ENCODE peak calls at places on chromosomes 4 and X, in five cellular contexts. F is SK-N-SH, Y is GM12878, X is K562, G is HepG2. D is an unnamed sample.

GRCh38 chr4:89140168-89140759 is 28.9 kb downstream of the TIGD2 start:
- DNase-seq in F (no peak), Y (no peak), X (no peak), G (peak), D (no peak)

GRCh38 chr4:164379694-164380093 is 374.2 kb upstream of the SMIM31 start:
- DNase-seq in F (no peak), Y (no peak), X (no peak), G (no peak), D (no peak)

GRCh38 chrX:106752101-106752678 is 25.7 kb downstream of the RNF128 start:
- DNase-seq in F (no peak), Y (no peak), X (no peak), G (no peak), D (peak)

GRCh38 chr4:4860381-4860802 is 927 bp downstream of the MSX1 start:
- DNase-seq in F (no peak), Y (no peak), X (peak), G (peak), D (peak)

GRCh38 chr4:20684852-20685763 is 15.2 kb upstream of the PACRGL start:
- DNase-seq in F (peak), Y (no peak), X (peak), G (no peak), D (peak)

GRCh38 chr4:182547435-182547834 is 304.2 kb downstream of the TENM3 start:
- DNase-seq in F (no peak), Y (peak), X (no peak), G (no peak), D (no peak)

GRCh38 chr4:125070869-125071268 is 243.9 kb upstream of the FAT4 start:
- DNase-seq in F (no peak), Y (no peak), X (no peak), G (no peak), D (no peak)

GRCh38 chr4:107863850-107864371 is 39.2 kb downstream of the SGMS2 start:
- DNase-seq in F (no peak), Y (no peak), X (no peak), G (peak), D (peak)

GRCh38 chrX:30967516-30967915 is 78.5 kb upstream of the TAB3 start:
- DNase-seq in F (no peak), Y (no peak), X (no peak), G (no peak), D (no peak)

GRCh38 chrX:84046403-84046984 is 141.5 kb downstream of the RPS6KA6 start:
- DNase-seq in F (peak), Y (no peak), X (peak), G (peak), D (peak)

GRCh38 chrX:68868902-68869800 is 40.3 kb downstream of the EFNB1 start:
- DNase-seq in F (no peak), Y (no peak), X (no peak), G (no peak), D (peak)

GRCh38 chrX:67692246-67692645 is 148.4 kb downstream of the AR start:
- DNase-seq in F (no peak), Y (no peak), X (no peak), G (no peak), D (no peak)

GRCh38 chr4:185540040-185540439 is 4.7 kb upstream of the PDLIM3 start:
- DNase-seq in F (no peak), Y (no peak), X (no peak), G (no peak), D (no peak)

GRCh38 chr4:44861756-44862155 is 135.4 kb upstream of the GNPDA2 start:
- DNase-seq in F (no peak), Y (no peak), X (no peak), G (no peak), D (no peak)

GRCh38 chr4:165403667-165404066 is 24.9 kb downstream of the CPE start:
- DNase-seq in F (peak), Y (no peak), X (no peak), G (no peak), D (no peak)

GRCh38 chrX:106716463-106716862 is 10.0 kb upstream of the RNF128 start:
- DNase-seq in F (no peak), Y (no peak), X (no peak), G (no peak), D (no peak)

GRCh38 chr4:98204236-98204553 is 57.0 kb upstream of the RAP1GDS1 start:
- DNase-seq in F (no peak), Y (peak), X (no peak), G (no peak), D (no peak)

GRCh38 chr4:108270466-108271450 is 102.0 kb upstream of the LEF1 start:
- DNase-seq in F (no peak), Y (no peak), X (no peak), G (no peak), D (no peak)

GRCh38 chr4:24140892-24141291 is 251.0 kb upstream of the PPARGC1A start:
- DNase-seq in F (no peak), Y (no peak), X (no peak), G (no peak), D (no peak)

GRCh38 chr4:858136-858535 is 32.2 kb upstream of the CPLX1 start:
- DNase-seq in F (no peak), Y (no peak), X (no peak), G (no peak), D (no peak)

GRCh38 chr4:99205104-99205979 is 13.7 kb downstream of the ADH6 start:
- DNase-seq in F (no peak), Y (no peak), X (no peak), G (peak), D (no peak)

GRCh38 chr4:165458451-165458850 is 79.6 kb downstream of the CPE start:
- DNase-seq in F (no peak), Y (no peak), X (no peak), G (no peak), D (no peak)

GRCh38 chrX:150478496-150479492 is 89.6 kb upstream of the MTM1 start:
- DNase-seq in F (no peak), Y (no peak), X (no peak), G (no peak), D (no peak)

GRCh38 chr4:2660596-2661211 is 95.4 kb downstream of the TNIP2 start:
- DNase-seq in F (no peak), Y (no peak), X (no peak), G (no peak), D (no peak)

GRCh38 chrX:101377542-101377941 is 8.4 kb downstream of the BTK start:
- DNase-seq in F (no peak), Y (no peak), X (no peak), G (no peak), D (no peak)

GRCh38 chr4:25527044-25527443 is 128.6 kb upstream of the SLC34A2 start:
- DNase-seq in F (no peak), Y (no peak), X (no peak), G (no peak), D (no peak)

GRCh38 chr4:185640809-185641675 is 105.7 kb upstream of the PDLIM3 start:
- DNase-seq in F (peak), Y (peak), X (peak), G (peak), D (peak)

GRCh38 chr4:97142893-97143292 is 1000.4 kb downstream of the STPG2 start:
- DNase-seq in F (no peak), Y (no peak), X (no peak), G (no peak), D (no peak)

GRCh38 chr4:173057442-173057841 is 111.2 kb upstream of the GALNT7 start:
- DNase-seq in F (no peak), Y (no peak), X (no peak), G (no peak), D (no peak)

GRCh38 chr4:76754439-76754838 is 143.5 kb downstream of the SOWAHB start:
- DNase-seq in F (no peak), Y (no peak), X (no peak), G (no peak), D (no peak)

GRCh38 chr4:15805583-15806517 is 27.7 kb downstream of the CD38 start:
- DNase-seq in F (peak), Y (peak), X (peak), G (peak), D (peak)

GRCh38 chrX:56963377-56963776 is 32.0 kb downstream of the SPIN3 start:
- DNase-seq in F (no peak), Y (no peak), X (no peak), G (no peak), D (no peak)

GRCh38 chr4:91812319-91812718 is 491.4 kb upstream of the GRID2 start:
- DNase-seq in F (no peak), Y (no peak), X (no peak), G (no peak), D (no peak)

GRCh38 chrX:18353931-18354368 is 538 bp downstream of the SCML2 start:
- DNase-seq in F (peak), Y (no peak), X (peak), G (peak), D (peak)

GRCh38 chrX:45479196-45479834 is 278.6 kb upstream of the DIPK2B start:
- DNase-seq in F (no peak), Y (no peak), X (no peak), G (no peak), D (peak)

GRCh38 chrX:137313627-137314026 is 252.3 kb upstream of the ZIC3 start:
- DNase-seq in F (no peak), Y (no peak), X (no peak), G (no peak), D (no peak)

GRCh38 chr4:73800206-73800605 is 36.3 kb upstream of the CXCL6 start:
- DNase-seq in F (no peak), Y (no peak), X (no peak), G (no peak), D (no peak)

GRCh38 chr4:136664988-136665387 is 867.3 kb downstream of the PCDH18 start:
- DNase-seq in F (no peak), Y (no peak), X (no peak), G (no peak), D (no peak)

DNA sequence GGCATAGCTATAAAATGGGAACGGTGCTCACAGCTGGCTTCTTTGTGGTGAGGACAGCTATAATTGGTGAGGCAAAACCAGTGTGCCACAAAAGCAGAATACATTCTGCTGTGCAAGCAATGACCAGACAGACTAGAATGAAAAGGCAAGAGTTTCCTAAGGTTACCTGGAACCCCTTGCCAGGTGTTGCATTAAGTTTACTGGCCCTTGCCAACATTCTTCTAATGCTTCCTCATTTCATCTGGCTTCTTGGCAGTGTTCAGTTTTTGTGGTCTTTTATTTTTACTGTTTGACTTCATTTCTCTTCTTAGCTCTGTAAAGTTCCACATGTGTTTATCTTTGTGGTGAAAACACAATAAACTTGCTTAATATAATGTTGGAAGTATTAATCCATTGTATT is 131.4 kb downstream of the PTTG2 start:
- DNase-seq in F (no peak), Y (no peak), X (no peak), G (no peak), D (no peak)
- TF ChIP-seq REST in F (no peak), Y (no peak), X (no peak), G (no peak), D (no peak)

GRCh38 chrX:153928846-153929245 is 2.8 kb upstream of the ARHGAP4 start:
- DNase-seq in F (no peak), Y (no peak), X (no peak), G (no peak), D (no peak)
- H3K27ac ChIP-seq in F (peak), Y (peak), X (peak), G (no peak), D (peak)

DNA sequence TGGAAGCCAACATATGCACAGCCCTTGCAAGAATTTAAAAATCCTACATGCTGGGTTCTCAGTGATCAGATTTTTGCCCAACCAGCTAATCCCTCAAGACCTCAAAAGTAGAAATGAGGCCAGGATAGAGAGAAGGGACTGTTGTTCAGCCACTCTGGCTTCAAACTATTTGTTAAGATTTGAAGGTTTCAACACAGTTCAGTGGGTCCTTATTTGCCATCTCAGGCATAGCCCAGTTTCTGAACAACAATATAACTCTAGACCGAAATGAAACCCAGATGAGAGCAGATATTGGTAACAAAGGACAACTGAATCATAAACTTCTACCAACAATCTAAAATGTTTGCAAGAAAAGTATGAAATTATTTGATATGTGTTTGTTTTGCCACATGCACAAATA is 237.3 kb downstream of the NR3C2 start:
- DNase-seq in F (no peak), Y (no peak), X (no peak), G (no peak), D (no peak)
- TF ChIP-seq EP300 in F (no peak), Y (no peak), X (no peak), G (no peak), D (no peak)

GRCh38 chr4:116005037-116005805 is 891.8 kb upstream of the NDST4 start:
- DNase-seq in F (no peak), Y (no peak), X (no peak), G (no peak), D (no peak)

GRCh38 chr4:116001291-116001690 is 887.9 kb upstream of the NDST4 start:
- DNase-seq in F (no peak), Y (no peak), X (no peak), G (no peak), D (no peak)

GRCh38 chr4:116005806-116006088 is 892.3 kb upstream of the NDST4 start:
- DNase-seq in F (no peak), Y (no peak), X (no peak), G (no peak), D (no peak)
- TF ChIP-seq REST in F (no peak), Y (no peak), X (no peak), G (no peak), D (no peak)

GRCh38 chr4:67286724-67287123 is 258.6 kb downstream of the CENPC start:
- DNase-seq in F (no peak), Y (no peak), X (no peak), G (no peak), D (no peak)
- H3K27ac ChIP-seq in F (no peak), Y (no peak), X (no peak), G (no peak), D (no peak)

GRCh38 chrX:155246748-155247147 is 17.5 kb downstream of the RAB39B start:
- DNase-seq in F (no peak), Y (no peak), X (no peak), G (no peak), D (no peak)

GRCh38 chrX:155242300-155242699 is 22.0 kb downstream of the RAB39B start:
- DNase-seq in F (no peak), Y (no peak), X (no peak), G (no peak), D (no peak)

GRCh38 chrX:155251391-155251790 is 12.9 kb downstream of the RAB39B start:
- DNase-seq in F (no peak), Y (no peak), X (no peak), G (no peak), D (no peak)

GRCh38 chrX:155247497-155247896 is 16.8 kb downstream of the RAB39B start:
- DNase-seq in F (no peak), Y (no peak), X (no peak), G (no peak), D (no peak)
- TF ChIP-seq EP300 in F (no peak), Y (no peak), X (no peak), G (no peak), D (no peak)

DNA sequence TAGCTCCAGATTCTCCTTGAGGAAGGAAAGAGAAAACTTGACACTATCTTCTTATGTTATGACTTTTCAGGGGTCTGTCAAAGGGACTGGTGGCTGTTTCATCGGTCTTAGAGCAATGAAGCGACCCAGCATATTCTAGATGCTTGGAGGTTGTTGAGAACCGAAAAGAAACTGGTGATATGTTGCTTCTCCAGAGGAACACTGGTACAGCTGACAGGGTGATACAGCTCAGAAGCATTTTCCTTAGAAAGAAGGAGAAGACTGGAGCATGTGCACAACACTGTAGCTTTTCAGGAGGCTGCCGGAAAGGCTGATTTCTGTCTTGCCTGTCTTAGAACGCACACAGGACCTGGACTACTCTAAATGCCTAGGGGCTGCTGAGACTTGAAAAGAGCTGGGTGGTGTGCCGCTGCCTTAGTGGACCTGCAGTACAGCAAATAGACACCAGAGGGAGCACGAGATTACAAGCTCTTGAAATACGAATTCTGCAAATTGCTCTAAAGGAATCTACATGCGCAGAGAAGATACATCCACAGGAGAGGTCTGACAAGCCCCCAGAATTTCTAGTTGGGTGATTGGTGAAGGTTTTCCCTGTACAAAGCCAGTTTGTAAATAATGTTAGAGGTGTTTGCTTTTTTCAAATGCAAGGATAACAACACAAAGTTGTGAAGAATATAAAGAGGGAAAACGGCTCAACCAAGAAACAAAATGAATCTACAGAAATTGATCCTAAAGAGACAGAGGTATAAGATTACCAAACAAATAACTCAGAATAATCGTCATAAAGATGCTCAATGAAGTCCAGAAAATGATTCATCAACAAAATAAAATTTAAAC is 223.1 kb upstream of the DMD start:
- DNase-seq in F (peak), Y (no peak), X (peak), G (peak), D (peak)
- TF ChIP-seq REST in F (no peak), Y (no peak), X (no peak), G (no peak), D (no peak)

D was measured in A549.